ENCODE peak calls at places on chromosome 18, in four cellular contexts. Q is K562, K is GM12878, S is H1. M is an unnamed sample.

GRCh38 chr18:8659609-8660242 is 45.6 kb upstream of the MTCL1 start:
- DNase-seq in S (no peak), Q (peak; percentile 53), K (no peak), M (no peak)

GRCh38 chr18:35671952-35672603 is 90.5 kb downstream of the GALNT1 start:
- DNase-seq in S (no peak), K (no peak), Q (no peak), M (no peak)

GRCh38 chr18:37391156-37391555 is 174.4 kb downstream of the CELF4 start:
- DNase-seq in K (no peak), S (no peak), Q (no peak), M (no peak)

GRCh38 chr18:45910405-45911023 is 56.6 kb downstream of the EPG5 start:
- DNase-seq in Q (peak; percentile 55), S (peak; percentile 33), K (peak; percentile 2), M (peak; percentile 36)

GRCh38 chr18:49206717-49207116 is 253.7 kb downstream of the DYM start:
- DNase-seq in Q (no peak), S (no peak), K (no peak), M (no peak)

GRCh38 chr18:54269924-54270844 is 867 bp downstream of the POLI start:
- DNase-seq in S (no peak), K (no peak), Q (peak; percentile 72), M (peak; percentile 68)

GRCh38 chr18:8898990-8899389 is 193.6 kb downstream of the MTCL1 start:
- DNase-seq in Q (no peak), S (no peak), K (no peak), M (no peak)

GRCh38 chr18:3248062-3248669 is 565 bp downstream of the MYL12A start:
- DNase-seq in K (no peak), Q (no peak), S (no peak), M (no peak)

GRCh38 chr18:46830633-46831032 is 73.8 kb upstream of the ST8SIA5 start:
- DNase-seq in S (no peak), Q (no peak), K (no peak), M (no peak)

GRCh38 chr18:61333746-61334490 is 688 bp downstream of the CDH20 start:
- DNase-seq in Q (no peak), S (no peak), K (no peak), M (no peak)

GRCh38 chr18:79534356-79534755 is 138.6 kb downstream of the NFATC1 start:
- DNase-seq in S (no peak), K (no peak), Q (no peak), M (no peak)

GRCh38 chr18:46660955-46661749 is 4.1 kb upstream of the LOXHD1 start:
- DNase-seq in Q (no peak), K (no peak), S (no peak), M (no peak)

GRCh38 chr18:51054764-51055163 is 24.8 kb downstream of the SMAD4 start:
- DNase-seq in K (no peak), S (no peak), Q (no peak), M (no peak)

GRCh38 chr18:9689253-9689652 is 18.8 kb upstream of the RAB31 start:
- DNase-seq in S (no peak), K (no peak), Q (no peak), M (no peak)

GRCh38 chr18:13623348-13623747 is 103.0 kb downstream of the FAM210A start:
- DNase-seq in Q (no peak), K (no peak), S (no peak), M (no peak)

GRCh38 chr18:9737814-9738160 is 29.7 kb downstream of the RAB31 start:
- DNase-seq in K (no peak), Q (peak; percentile 25), S (no peak), M (no peak)

GRCh38 chr18:10274327-10274726 is 180.1 kb upstream of the APCDD1 start:
- DNase-seq in Q (no peak), S (no peak), K (no peak), M (no peak)

GRCh38 chr18:78862395-78862794 is 117.2 kb upstream of the SALL3 start:
- DNase-seq in S (no peak), Q (no peak), K (no peak), M (no peak)

GRCh38 chr18:9643549-9643948 is 29.2 kb upstream of the PPP4R1 start:
- DNase-seq in K (no peak), Q (no peak), S (peak; percentile 73), M (peak; percentile 85)

GRCh38 chr18:79587298-79588125 is 92.1 kb upstream of the CTDP1 start:
- DNase-seq in S (no peak), K (no peak), Q (no peak), M (no peak)

GRCh38 chr18:79203017-79203605 is 133.9 kb downstream of the ATP9B start:
- DNase-seq in K (no peak), Q (no peak), S (no peak), M (peak; percentile 82)

GRCh38 chr18:35592298-35592697 is 10.8 kb downstream of the GALNT1 start:
- DNase-seq in Q (no peak), S (no peak), K (peak; percentile 75), M (no peak)

GRCh38 chr18:13584826-13585225 is 141.5 kb downstream of the FAM210A start:
- DNase-seq in K (no peak), S (no peak), Q (peak; percentile 65), M (no peak)

GRCh38 chr18:11974741-11975325 is 6.5 kb upstream of the IMPA2 start:
- DNase-seq in K (no peak), Q (no peak), S (no peak), M (no peak)

GRCh38 chr18:62590799-62591640 is 68.2 kb downstream of the ZCCHC2 start:
- DNase-seq in S (no peak), K (no peak), Q (no peak), M (no peak)

GRCh38 chr18:32549248-32549842 is 78.7 kb upstream of the GAREM1 start:
- DNase-seq in K (no peak), S (peak; percentile 19), Q (peak; percentile 45), M (peak; percentile 50)

GRCh38 chr18:43396266-43396665 is 119.0 kb upstream of the SYT4 start:
- DNase-seq in Q (no peak), K (no peak), S (no peak), M (no peak)

GRCh38 chr18:12038082-12038660 is 55.5 kb upstream of the ANKRD62 start:
- DNase-seq in S (no peak), K (no peak), Q (no peak), M (no peak)

GRCh38 chr18:40019797-40020392 is 1935.1 kb upstream of the PIK3C3 start:
- DNase-seq in S (peak; percentile 10), Q (no peak), K (no peak), M (no peak)

GRCh38 chr18:32258558-32259204 is 68.8 kb downstream of the MEP1B start:
- DNase-seq in Q (no peak), K (no peak), S (no peak), M (no peak)

GRCh38 chr18:55321268-55322175 is 266.5 kb downstream of the TCF4 start:
- DNase-seq in K (peak; percentile 75), Q (no peak), S (no peak), M (no peak)

GRCh38 chr18:44637210-44638051 is 43.3 kb upstream of the SETBP1 start:
- DNase-seq in K (no peak), Q (no peak), S (no peak), M (no peak)

GRCh38 chr18:32200766-32201165 is 10.9 kb downstream of the MEP1B start:
- DNase-seq in K (no peak), Q (no peak), S (no peak), M (no peak)

GRCh38 chr18:48099481-48100167 is 169.2 kb upstream of the SMAD2 start:
- DNase-seq in S (no peak), Q (no peak), K (no peak), M (no peak)

GRCh38 chr18:427005-427404 is 73.5 kb downstream of the COLEC12 start:
- DNase-seq in Q (no peak), K (no peak), S (no peak), M (no peak)

GRCh38 chr18:79242246-79242645 is 153.5 kb upstream of the NFATC1 start:
- DNase-seq in Q (no peak), K (no peak), S (no peak), M (no peak)

GRCh38 chr18:23191952-23192662 is 56.8 kb downstream of the CABLES1 start:
- DNase-seq in K (no peak), Q (no peak), S (no peak), M (no peak)
- TF ChIP-seq RAD21 in K (no peak), Q (no peak), S (no peak), M (no peak)

DNA sequence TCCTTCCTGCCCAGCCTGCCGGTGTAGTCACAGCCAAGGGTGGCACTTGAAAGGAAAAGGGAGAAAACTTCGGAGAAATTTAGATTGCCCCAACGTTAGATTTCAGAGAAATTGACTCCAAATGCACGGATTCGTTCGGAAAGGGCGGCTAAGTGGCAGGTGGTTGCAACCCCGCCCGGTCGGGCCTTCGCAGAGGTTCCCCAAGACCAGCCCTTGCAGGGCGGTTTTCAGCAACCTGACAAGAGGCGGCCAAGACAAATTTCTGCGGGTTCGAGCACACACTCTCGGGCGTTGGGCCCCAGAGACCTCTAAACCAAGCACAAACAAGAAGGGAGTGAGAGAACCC is 4.8 kb downstream of the ONECUT2 start:
- DNase-seq in Q (no peak), S (no peak), K (no peak), M (no peak)
- TF ChIP-seq EZH2 in Q (no peak), S (peak; percentile 72), K (no peak), M (no peak)

DNA sequence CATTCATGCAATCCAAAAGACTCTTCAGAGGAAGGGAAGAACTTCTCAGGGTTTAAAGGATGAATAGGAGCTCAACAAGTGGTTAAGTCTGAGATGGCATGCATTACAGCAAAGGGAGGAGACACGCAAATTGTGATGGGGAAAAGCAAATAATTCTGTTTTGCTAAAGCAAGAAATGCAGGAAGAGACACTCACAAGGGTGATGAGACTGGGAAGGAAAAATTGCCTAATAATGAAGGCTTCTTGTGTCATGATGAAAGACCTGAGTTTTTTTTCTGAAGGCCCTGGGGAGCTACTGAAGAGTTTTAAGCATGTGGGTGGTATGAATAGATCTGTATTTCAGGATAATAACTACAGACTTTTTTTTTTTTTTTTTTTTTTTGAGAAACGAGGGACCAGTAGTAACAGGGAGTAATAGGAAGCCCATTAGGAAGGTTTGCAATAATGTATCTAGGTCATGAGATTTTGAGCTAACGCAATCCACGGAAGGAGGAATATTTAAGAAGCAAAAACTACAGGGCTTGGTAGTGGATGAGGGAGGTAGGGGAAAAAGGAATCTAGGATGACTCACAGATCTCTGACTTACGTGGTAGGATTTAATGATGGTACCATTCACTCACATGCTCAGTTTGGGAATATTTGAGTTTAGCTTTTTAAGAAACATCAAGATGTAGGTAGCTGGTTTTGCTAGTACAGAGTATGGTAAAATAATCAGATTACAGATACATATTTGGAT is 16.0 kb upstream of the SERPINB3 start:
- DNase-seq in K (no peak), Q (no peak), S (no peak), M (no peak)
- H3K4me3 ChIP-seq in K (no peak overlapping the region), Q (no peak overlapping the region), S (no peak overlapping the region), M (no peak overlapping the region)

GRCh38 chr18:68466714-68467113 is 248.2 kb downstream of the TMX3 start:
- DNase-seq in K (no peak), S (no peak), Q (no peak), M (no peak)

GRCh38 chr18:68469049-68469625 is 245.8 kb downstream of the TMX3 start:
- DNase-seq in S (no peak), Q (no peak), K (no peak), M (no peak)

GRCh38 chr18:68462766-68463165 is 252.1 kb downstream of the TMX3 start:
- DNase-seq in Q (no peak), S (no peak), K (no peak), M (no peak)

GRCh38 chr18:68472701-68473295 is 242.1 kb downstream of the TMX3 start:
- DNase-seq in S (no peak), Q (no peak), K (no peak), M (no peak)

DNA sequence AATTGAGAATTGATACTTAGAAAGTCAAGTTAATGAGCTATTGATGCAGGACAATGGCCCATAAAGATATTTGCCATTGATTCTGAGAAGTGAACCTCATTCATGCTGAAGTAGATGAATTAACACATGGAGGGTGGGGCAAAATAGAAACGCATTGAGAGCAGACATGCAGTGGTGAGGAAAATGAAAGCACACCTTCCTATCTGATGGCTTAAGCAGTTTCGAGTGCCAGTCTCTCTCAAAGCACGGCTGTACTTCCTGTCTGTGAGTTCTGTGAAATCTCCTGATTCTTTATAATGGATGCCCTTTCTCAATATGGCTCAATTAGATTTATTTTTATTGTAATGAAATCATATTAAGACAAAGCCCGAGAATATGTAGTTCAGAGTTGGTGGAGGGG is 246.9 kb downstream of the TMX3 start:
- DNase-seq in S (no peak), K (no peak), Q (no peak), M (no peak)
- TF ChIP-seq RAD21 in S (no peak), K (no peak), Q (no peak), M (no peak)

M was measured in HCT116.